ENCODE peak calls at places on chromosomes 4 and X, in eight cellular contexts. One of them, this sample, is unnamed.

GRCh38 chr4:3486556-3487270 is 23.6 kb downstream of the DOK7 start:
- DNase-seq in sigmoid colon: no peak
- DNase-seq in K562: no peak
- DNase-seq in IMR-90: no peak
- DNase-seq in prostate gland: no peak
- DNase-seq in heart left ventricle: no peak
- DNase-seq in GM12892: no peak
- DNase-seq in transverse colon: no peak
- DNase-seq in this sample: no peak

GRCh38 chr4:186746581-186746980 is 22.9 kb upstream of the FAT1 start:
- DNase-seq in sigmoid colon: no peak
- DNase-seq in K562: no peak
- DNase-seq in IMR-90: peak
- DNase-seq in prostate gland: no peak
- DNase-seq in heart left ventricle: no peak
- DNase-seq in GM12892: no peak
- DNase-seq in transverse colon: no peak
- DNase-seq in this sample: no peak

GRCh38 chr4:85028910-85029309 is 62.4 kb upstream of the WDFY3 start:
- DNase-seq in sigmoid colon: no peak
- DNase-seq in K562: no peak
- DNase-seq in IMR-90: peak
- DNase-seq in prostate gland: no peak
- DNase-seq in heart left ventricle: no peak
- DNase-seq in GM12892: no peak
- DNase-seq in transverse colon: no peak
- DNase-seq in this sample: no peak

GRCh38 chr4:83725076-83726074 is 189.5 kb downstream of the GPAT3 start:
- DNase-seq in sigmoid colon: no peak
- DNase-seq in K562: no peak
- DNase-seq in IMR-90: no peak
- DNase-seq in prostate gland: no peak
- DNase-seq in heart left ventricle: no peak
- DNase-seq in GM12892: no peak
- DNase-seq in transverse colon: no peak
- DNase-seq in this sample: no peak

GRCh38 chr4:73943555-73943954 is 38.3 kb downstream of the PF4 start:
- DNase-seq in sigmoid colon: no peak
- DNase-seq in K562: no peak
- DNase-seq in IMR-90: no peak
- DNase-seq in prostate gland: no peak
- DNase-seq in heart left ventricle: no peak
- DNase-seq in GM12892: no peak
- DNase-seq in transverse colon: no peak
- DNase-seq in this sample: no peak

GRCh38 chrX:40261955-40262596 is 164.3 kb upstream of the BCOR start:
- DNase-seq in sigmoid colon: no peak
- DNase-seq in K562: peak
- DNase-seq in IMR-90: peak
- DNase-seq in prostate gland: no peak
- DNase-seq in heart left ventricle: no peak
- DNase-seq in GM12892: no peak
- DNase-seq in transverse colon: no peak
- DNase-seq in this sample: no peak

GRCh38 chr4:78439328-78439727 is 112.2 kb upstream of the ANXA3 start:
- DNase-seq in sigmoid colon: no peak
- DNase-seq in K562: no peak
- DNase-seq in IMR-90: no peak
- DNase-seq in prostate gland: no peak
- DNase-seq in heart left ventricle: no peak
- DNase-seq in GM12892: no peak
- DNase-seq in transverse colon: no peak
- DNase-seq in this sample: no peak

GRCh38 chr4:34202154-34202553 is 2042.2 kb downstream of the ARAP2 start:
- DNase-seq in sigmoid colon: no peak
- DNase-seq in K562: no peak
- DNase-seq in IMR-90: no peak
- DNase-seq in prostate gland: no peak
- DNase-seq in heart left ventricle: no peak
- DNase-seq in GM12892: no peak
- DNase-seq in transverse colon: no peak
- DNase-seq in this sample: no peak

GRCh38 chr4:156362581-156362980 is 408.9 kb upstream of the CTSO start:
- DNase-seq in sigmoid colon: no peak
- DNase-seq in K562: no peak
- DNase-seq in IMR-90: peak
- DNase-seq in prostate gland: no peak
- DNase-seq in heart left ventricle: no peak
- DNase-seq in GM12892: no peak
- DNase-seq in transverse colon: no peak
- DNase-seq in this sample: no peak

GRCh38 chr4:165384186-165384585 is 5.4 kb downstream of the CPE start:
- DNase-seq in sigmoid colon: no peak
- DNase-seq in K562: no peak
- DNase-seq in IMR-90: no peak
- DNase-seq in prostate gland: no peak
- DNase-seq in heart left ventricle: no peak
- DNase-seq in GM12892: no peak
- DNase-seq in transverse colon: no peak
- DNase-seq in this sample: no peak

DNA sequence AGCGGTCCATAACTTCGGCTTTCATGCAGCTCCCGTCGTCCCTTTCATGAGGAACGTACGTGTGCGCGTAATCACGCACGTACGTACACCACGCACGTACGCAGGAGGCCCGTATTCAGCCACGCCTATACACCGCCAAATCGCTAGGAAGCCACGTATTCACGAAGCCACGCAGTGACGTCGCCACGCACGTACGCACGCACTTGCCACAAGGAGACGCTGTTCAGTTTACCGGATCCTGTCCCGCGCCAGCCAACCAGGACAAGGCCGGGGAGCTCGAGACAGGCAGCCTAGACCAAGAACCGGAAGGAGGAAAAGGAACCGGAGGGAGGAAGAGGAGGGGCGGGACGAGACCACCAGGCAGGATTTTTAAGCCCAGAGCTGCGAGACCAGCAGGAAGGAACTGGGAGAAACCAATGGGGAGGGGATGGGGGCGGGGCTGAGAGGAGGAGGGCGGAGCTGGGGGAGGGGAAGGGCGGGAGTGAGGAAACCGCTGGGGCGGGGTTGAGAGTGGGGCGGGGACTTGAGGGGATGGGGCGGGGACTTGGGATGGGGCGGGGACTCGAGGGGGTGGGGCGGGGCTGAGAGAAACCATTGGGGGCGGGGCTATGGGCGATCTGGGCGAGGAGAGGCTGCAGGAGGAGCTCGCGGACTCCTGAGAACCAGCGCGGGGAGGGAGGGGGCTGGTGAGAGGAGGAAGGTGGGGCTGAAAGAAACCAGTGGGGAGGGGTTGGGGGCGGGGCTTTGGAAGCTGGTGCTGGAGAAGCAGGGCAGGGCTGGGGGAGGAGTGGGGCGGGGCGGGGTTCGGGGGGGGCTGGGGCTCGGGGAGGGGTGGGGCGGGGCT is at the start of gene EOLA2:
- DNase-seq in sigmoid colon: peak
- DNase-seq in K562: peak
- DNase-seq in IMR-90: peak
- DNase-seq in prostate gland: peak
- DNase-seq in heart left ventricle: peak
- DNase-seq in GM12892: peak
- DNase-seq in transverse colon: peak
- DNase-seq in this sample: peak
- TF ChIP-seq POLR2A in sigmoid colon: no peak
- TF ChIP-seq POLR2A in K562: peak
- TF ChIP-seq POLR2A in IMR-90: no peak
- TF ChIP-seq POLR2A in prostate gland: peak
- TF ChIP-seq POLR2A in heart left ventricle: no peak
- TF ChIP-seq POLR2A in GM12892: no peak
- TF ChIP-seq POLR2A in transverse colon: peak
- TF ChIP-seq POLR2A in this sample: peak

GRCh38 chr4:39365931-39366771 is at the start of gene RFC1:
- DNase-seq in sigmoid colon: peak
- DNase-seq in K562: peak
- DNase-seq in IMR-90: peak
- DNase-seq in prostate gland: peak
- DNase-seq in heart left ventricle: peak
- DNase-seq in GM12892: peak
- DNase-seq in transverse colon: peak
- DNase-seq in this sample: peak

GRCh38 chr4:39369301-39369700 is 3.1 kb upstream of the RFC1 start:
- DNase-seq in sigmoid colon: no peak
- DNase-seq in K562: no peak
- DNase-seq in IMR-90: no peak
- DNase-seq in prostate gland: no peak
- DNase-seq in heart left ventricle: no peak
- DNase-seq in GM12892: no peak
- DNase-seq in transverse colon: no peak
- DNase-seq in this sample: no peak

GRCh38 chr4:39365360-39365759 is 802 bp downstream of the RFC1 start:
- DNase-seq in sigmoid colon: no peak
- DNase-seq in K562: no peak
- DNase-seq in IMR-90: no peak
- DNase-seq in prostate gland: no peak
- DNase-seq in heart left ventricle: no peak
- DNase-seq in GM12892: no peak
- DNase-seq in transverse colon: no peak
- DNase-seq in this sample: no peak

GRCh38 chr4:39363773-39364393 is 2.3 kb downstream of the RFC1 start:
- DNase-seq in sigmoid colon: no peak
- DNase-seq in K562: no peak
- DNase-seq in IMR-90: no peak
- DNase-seq in prostate gland: no peak
- DNase-seq in heart left ventricle: no peak
- DNase-seq in GM12892: no peak
- DNase-seq in transverse colon: no peak
- DNase-seq in this sample: no peak

GRCh38 chr4:39367166-39367565 is 1.0 kb upstream of the RFC1 start:
- DNase-seq in sigmoid colon: no peak
- DNase-seq in K562: no peak
- DNase-seq in IMR-90: no peak
- DNase-seq in prostate gland: no peak
- DNase-seq in heart left ventricle: no peak
- DNase-seq in GM12892: no peak
- DNase-seq in transverse colon: no peak
- DNase-seq in this sample: no peak
- TF ChIP-seq POLR2A in sigmoid colon: no peak
- TF ChIP-seq POLR2A in K562: no peak
- TF ChIP-seq POLR2A in IMR-90: no peak
- TF ChIP-seq POLR2A in prostate gland: no peak
- TF ChIP-seq POLR2A in heart left ventricle: no peak
- TF ChIP-seq POLR2A in GM12892: no peak
- TF ChIP-seq POLR2A in transverse colon: no peak
- TF ChIP-seq POLR2A in this sample: no peak

DNA sequence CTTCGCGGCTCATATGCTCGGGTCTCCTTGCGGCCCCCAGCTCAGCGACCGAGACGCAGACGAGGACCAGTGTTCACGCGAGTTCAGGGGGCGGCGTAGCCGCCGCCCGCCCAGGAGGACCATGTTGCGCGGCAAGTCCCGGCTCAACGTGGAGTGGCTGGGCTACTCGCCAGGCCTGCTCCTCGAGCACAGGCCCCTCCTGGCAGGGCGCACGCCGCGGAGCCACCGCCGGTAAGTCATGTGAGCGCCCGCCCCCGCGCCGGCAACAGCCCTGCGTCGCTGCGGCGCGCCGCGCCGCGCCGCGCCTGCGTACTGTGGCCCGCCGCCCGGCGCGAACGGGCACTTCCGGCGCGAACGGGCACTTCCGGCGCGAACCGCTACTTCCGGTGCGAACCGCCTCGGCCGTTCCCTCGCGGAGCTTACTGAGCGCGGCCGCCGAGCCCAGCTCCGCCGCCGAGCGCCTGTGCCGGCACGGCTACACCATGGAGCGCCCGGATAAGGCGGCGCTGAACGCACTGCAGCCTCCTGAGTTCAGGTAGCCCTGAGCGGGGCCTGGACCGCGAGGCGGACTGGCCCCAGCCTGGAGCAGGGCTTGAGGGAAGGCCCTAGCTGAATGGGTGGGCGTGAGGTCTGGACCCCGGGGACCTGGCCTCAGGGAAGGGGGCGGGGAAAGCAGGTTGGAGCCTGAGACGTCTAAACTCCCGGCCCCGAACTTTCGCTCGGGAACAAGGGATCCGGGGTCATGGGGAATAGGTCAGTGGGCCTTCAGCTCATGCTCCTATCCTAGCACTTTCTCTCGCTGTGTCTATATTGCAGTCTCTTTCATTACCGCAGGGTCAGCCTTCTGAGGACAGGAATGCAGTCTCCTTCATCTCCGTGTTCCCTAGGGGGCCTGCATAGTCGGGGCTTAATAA is at the start of gene VMA21:
- DNase-seq in sigmoid colon: peak
- DNase-seq in K562: peak
- DNase-seq in IMR-90: peak
- DNase-seq in prostate gland: peak
- DNase-seq in heart left ventricle: peak
- DNase-seq in GM12892: peak
- DNase-seq in transverse colon: peak
- DNase-seq in this sample: peak
- TF ChIP-seq POLR2A in sigmoid colon: peak
- TF ChIP-seq POLR2A in K562: peak
- TF ChIP-seq POLR2A in IMR-90: peak
- TF ChIP-seq POLR2A in prostate gland: no peak
- TF ChIP-seq POLR2A in heart left ventricle: no peak
- TF ChIP-seq POLR2A in GM12892: peak
- TF ChIP-seq POLR2A in transverse colon: peak
- TF ChIP-seq POLR2A in this sample: peak

DNA sequence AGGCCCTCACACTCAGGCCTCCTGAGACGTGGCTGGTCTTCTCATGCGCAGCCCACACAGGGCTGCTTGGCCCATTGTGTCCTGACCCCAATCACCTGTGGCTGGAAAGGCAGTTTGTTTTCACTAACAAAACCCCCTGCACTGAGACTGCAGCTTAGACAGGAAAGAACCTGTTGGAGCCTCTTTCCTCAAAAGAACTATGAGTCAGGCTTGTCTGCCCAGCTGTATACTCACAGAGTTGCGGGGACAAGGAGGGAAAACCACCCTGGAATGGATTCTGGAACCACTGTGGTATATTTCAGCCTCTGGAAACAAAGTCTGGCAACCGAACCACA is 5.2 kb upstream of the TMEM156 start:
- DNase-seq in sigmoid colon: no peak
- DNase-seq in K562: no peak
- DNase-seq in IMR-90: peak
- DNase-seq in prostate gland: no peak
- DNase-seq in heart left ventricle: no peak
- DNase-seq in GM12892: no peak
- DNase-seq in transverse colon: no peak
- DNase-seq in this sample: no peak
- TF ChIP-seq POLR2A in sigmoid colon: no peak
- TF ChIP-seq POLR2A in K562: no peak
- TF ChIP-seq POLR2A in IMR-90: no peak
- TF ChIP-seq POLR2A in prostate gland: no peak
- TF ChIP-seq POLR2A in heart left ventricle: no peak
- TF ChIP-seq POLR2A in GM12892: no peak
- TF ChIP-seq POLR2A in transverse colon: no peak
- TF ChIP-seq POLR2A in this sample: no peak

This sample was measured in H54.